ENCODE peak calls at places on chromosome 9, in nine cellular contexts. One of them, this sample, is unnamed.

GRCh38 chr9:99357575-99357974 is 135.5 kb downstream of the SEC61B start:
- DNase-seq in K562: no peak
- DNase-seq in ovary: no peak
- DNase-seq in HCT116: no peak
- DNase-seq in A549: no peak
- DNase-seq in testis: peak; percentile 45
- DNase-seq in HepG2: no peak
- DNase-seq in transverse colon: no peak
- DNase-seq in uterus: no peak
- DNase-seq in this sample: no peak

GRCh38 chr9:91285729-91286353 is 75.9 kb downstream of the AUH start:
- DNase-seq in K562: no peak
- DNase-seq in ovary: no peak
- DNase-seq in HCT116: no peak
- DNase-seq in A549: no peak
- DNase-seq in testis: no peak
- DNase-seq in HepG2: no peak
- DNase-seq in transverse colon: no peak
- DNase-seq in uterus: no peak
- DNase-seq in this sample: no peak

GRCh38 chr9:74721696-74722660 is 165.7 kb downstream of the TRPM6 start:
- DNase-seq in K562: no peak
- DNase-seq in ovary: no peak
- DNase-seq in HCT116: no peak
- DNase-seq in A549: no peak
- DNase-seq in testis: no peak
- DNase-seq in HepG2: peak; percentile 3
- DNase-seq in transverse colon: no peak
- DNase-seq in uterus: no peak
- DNase-seq in this sample: no peak

GRCh38 chr9:35905912-35906679 is at the start of gene HRCT1:
- DNase-seq in K562: no peak
- DNase-seq in ovary: peak; percentile 88
- DNase-seq in HCT116: peak; percentile 74
- DNase-seq in A549: peak; percentile 91
- DNase-seq in testis: peak; percentile 92
- DNase-seq in HepG2: peak; percentile 77
- DNase-seq in transverse colon: peak; percentile 95
- DNase-seq in uterus: peak; percentile 90
- DNase-seq in this sample: peak; percentile 88

GRCh38 chr9:112764344-112764743 is 13.8 kb downstream of the SNX30 start:
- DNase-seq in K562: peak; percentile 54
- DNase-seq in ovary: no peak
- DNase-seq in HCT116: no peak
- DNase-seq in A549: no peak
- DNase-seq in testis: peak; percentile 74
- DNase-seq in HepG2: peak; percentile 37
- DNase-seq in transverse colon: no peak
- DNase-seq in uterus: no peak
- DNase-seq in this sample: no peak

GRCh38 chr9:89346703-89347102 is 28.4 kb downstream of the SECISBP2 start:
- DNase-seq in K562: no peak
- DNase-seq in ovary: no peak
- DNase-seq in HCT116: no peak
- DNase-seq in A549: no peak
- DNase-seq in testis: no peak
- DNase-seq in HepG2: no peak
- DNase-seq in transverse colon: no peak
- DNase-seq in uterus: no peak
- DNase-seq in this sample: no peak

GRCh38 chr9:136075881-136076678 is 19.0 kb downstream of the NACC2 start:
- DNase-seq in K562: no peak
- DNase-seq in ovary: no peak
- DNase-seq in HCT116: no peak
- DNase-seq in A549: no peak
- DNase-seq in testis: no peak
- DNase-seq in HepG2: no peak
- DNase-seq in transverse colon: no peak
- DNase-seq in uterus: no peak
- DNase-seq in this sample: no peak

GRCh38 chr9:112097712-112098688 is 77.1 kb downstream of the SUSD1 start:
- DNase-seq in K562: peak; percentile 73
- DNase-seq in ovary: peak; percentile 55
- DNase-seq in HCT116: peak; percentile 62
- DNase-seq in A549: peak; percentile 76
- DNase-seq in testis: peak; percentile 78
- DNase-seq in HepG2: peak; percentile 33
- DNase-seq in transverse colon: peak; percentile 54
- DNase-seq in uterus: peak; percentile 53
- DNase-seq in this sample: peak; percentile 86

GRCh38 chr9:75161116-75161857 is 73.0 kb downstream of the OSTF1 start:
- DNase-seq in K562: no peak
- DNase-seq in ovary: no peak
- DNase-seq in HCT116: no peak
- DNase-seq in A549: no peak
- DNase-seq in testis: no peak
- DNase-seq in HepG2: no peak
- DNase-seq in transverse colon: no peak
- DNase-seq in uterus: no peak
- DNase-seq in this sample: no peak

GRCh38 chr9:20303066-20303465 is 319.2 kb downstream of the MLLT3 start:
- DNase-seq in K562: no peak
- DNase-seq in ovary: no peak
- DNase-seq in HCT116: no peak
- DNase-seq in A549: no peak
- DNase-seq in testis: no peak
- DNase-seq in HepG2: no peak
- DNase-seq in transverse colon: no peak
- DNase-seq in uterus: no peak
- DNase-seq in this sample: no peak

GRCh38 chr9:38039090-38039906 is 29.7 kb downstream of the SHB start:
- DNase-seq in K562: peak; percentile 64
- DNase-seq in ovary: no peak
- DNase-seq in HCT116: peak; percentile 42
- DNase-seq in A549: peak; percentile 58
- DNase-seq in testis: no peak
- DNase-seq in HepG2: no peak
- DNase-seq in transverse colon: no peak
- DNase-seq in uterus: no peak
- DNase-seq in this sample: no peak

GRCh38 chr9:29078063-29078660 is 1504.9 kb upstream of the C9orf72 start:
- DNase-seq in K562: no peak
- DNase-seq in ovary: no peak
- DNase-seq in HCT116: no peak
- DNase-seq in A549: peak; percentile 18
- DNase-seq in testis: no peak
- DNase-seq in HepG2: no peak
- DNase-seq in transverse colon: no peak
- DNase-seq in uterus: no peak
- DNase-seq in this sample: no peak

GRCh38 chr9:113369583-113370140 is 7.1 kb downstream of the HDHD3 start:
- DNase-seq in K562: no peak
- DNase-seq in ovary: no peak
- DNase-seq in HCT116: no peak
- DNase-seq in A549: no peak
- DNase-seq in testis: no peak
- DNase-seq in HepG2: no peak
- DNase-seq in transverse colon: no peak
- DNase-seq in uterus: no peak
- DNase-seq in this sample: peak; percentile 70

GRCh38 chr9:126377521-126377920 is 50.9 kb downstream of the MVB12B start:
- DNase-seq in K562: no peak
- DNase-seq in ovary: no peak
- DNase-seq in HCT116: no peak
- DNase-seq in A549: no peak
- DNase-seq in testis: no peak
- DNase-seq in HepG2: no peak
- DNase-seq in transverse colon: no peak
- DNase-seq in uterus: no peak
- DNase-seq in this sample: no peak

DNA sequence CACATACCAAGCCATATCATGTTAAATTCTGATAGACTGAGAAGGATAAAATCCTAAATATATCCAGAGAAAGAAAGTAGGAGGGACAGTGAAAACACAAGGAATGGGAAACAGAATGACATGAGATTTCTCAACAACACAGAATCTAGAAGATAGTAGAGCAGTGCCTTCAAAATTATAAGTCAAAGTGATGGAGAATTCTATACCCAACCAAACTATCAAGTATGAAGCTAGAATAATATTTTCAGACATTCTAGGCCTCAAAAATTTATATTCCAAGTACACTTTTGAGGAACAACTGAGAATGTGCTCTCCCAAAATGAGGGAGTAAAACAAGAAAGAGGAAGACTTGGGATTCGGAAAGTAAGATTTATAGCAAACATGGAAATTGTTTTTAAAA is 10.9 kb upstream of the TTLL11 start:
- DNase-seq in K562: no peak
- DNase-seq in ovary: no peak
- DNase-seq in HCT116: no peak
- DNase-seq in A549: no peak
- DNase-seq in testis: no peak
- DNase-seq in HepG2: no peak
- DNase-seq in transverse colon: no peak
- DNase-seq in uterus: no peak
- DNase-seq in this sample: no peak
- TF ChIP-seq POLR2A in K562: no peak
- TF ChIP-seq POLR2A in ovary: no peak
- TF ChIP-seq POLR2A in HCT116: no peak
- TF ChIP-seq POLR2A in A549: no peak
- TF ChIP-seq POLR2A in testis: no peak
- TF ChIP-seq POLR2A in HepG2: no peak
- TF ChIP-seq POLR2A in transverse colon: no peak
- TF ChIP-seq POLR2A in uterus: no peak
- TF ChIP-seq POLR2A in this sample: no peak

GRCh38 chr9:137247916-137248175 is 3.2 kb upstream of the STPG3 start:
- DNase-seq in K562: no peak
- DNase-seq in ovary: no peak
- DNase-seq in HCT116: no peak
- DNase-seq in A549: no peak
- DNase-seq in testis: no peak
- DNase-seq in HepG2: no peak
- DNase-seq in transverse colon: no peak
- DNase-seq in uterus: no peak
- DNase-seq in this sample: no peak
- H3K27ac ChIP-seq in K562: no peak overlapping the region
- H3K27ac ChIP-seq in ovary: no peak overlapping the region
- H3K27ac ChIP-seq in HCT116: no peak overlapping the region
- H3K27ac ChIP-seq in A549: no peak overlapping the region
- H3K27ac ChIP-seq in testis: no peak overlapping the region
- H3K27ac ChIP-seq in HepG2: no peak overlapping the region
- H3K27ac ChIP-seq in transverse colon: no peak overlapping the region
- H3K27ac ChIP-seq in uterus: no peak overlapping the region
- H3K27ac ChIP-seq in this sample: no peak overlapping the region

DNA sequence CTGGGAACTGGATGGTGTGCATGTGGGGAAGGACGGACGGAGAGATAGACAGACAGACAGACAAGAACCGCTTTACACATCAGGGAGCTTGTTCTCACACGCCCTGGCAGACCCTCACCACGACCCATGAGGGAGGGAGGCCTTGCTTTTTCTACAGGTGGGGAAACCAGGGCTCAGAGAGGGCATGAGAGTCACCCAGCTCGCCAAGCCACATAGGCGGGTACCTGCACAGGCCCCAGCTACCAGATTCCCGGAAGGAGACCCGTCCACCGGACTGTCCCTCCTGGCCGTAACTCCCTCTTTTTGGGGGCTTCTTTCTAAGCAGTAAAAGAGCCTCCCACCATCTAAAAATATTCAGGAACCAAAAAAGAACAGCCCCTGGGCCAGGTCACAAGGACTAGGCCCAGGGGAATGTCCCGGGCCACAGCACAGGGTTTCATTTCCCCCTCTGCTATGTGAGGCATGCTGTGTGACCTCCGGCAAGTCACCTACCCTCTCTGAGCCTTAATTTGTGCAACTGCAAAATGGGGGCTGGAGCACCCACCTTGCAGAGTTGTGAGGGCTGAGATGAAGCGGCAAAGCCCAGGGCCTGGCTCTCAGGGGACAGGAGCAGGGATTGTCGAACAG is 84.4 kb upstream of the SARDH start:
- DNase-seq in K562: no peak
- DNase-seq in ovary: no peak
- DNase-seq in HCT116: no peak
- DNase-seq in A549: no peak
- DNase-seq in testis: no peak
- DNase-seq in HepG2: no peak
- DNase-seq in transverse colon: no peak
- DNase-seq in uterus: no peak
- DNase-seq in this sample: no peak
- TF ChIP-seq POLR2A in K562: no peak
- TF ChIP-seq POLR2A in ovary: no peak
- TF ChIP-seq POLR2A in HCT116: no peak
- TF ChIP-seq POLR2A in A549: no peak
- TF ChIP-seq POLR2A in testis: no peak
- TF ChIP-seq POLR2A in HepG2: no peak
- TF ChIP-seq POLR2A in transverse colon: no peak
- TF ChIP-seq POLR2A in uterus: no peak
- TF ChIP-seq POLR2A in this sample: no peak

GRCh38 chr9:92468206-92468605 is 14.1 kb downstream of the ASPN start:
- DNase-seq in K562: no peak
- DNase-seq in ovary: no peak
- DNase-seq in HCT116: no peak
- DNase-seq in A549: no peak
- DNase-seq in testis: no peak
- DNase-seq in HepG2: no peak
- DNase-seq in transverse colon: no peak
- DNase-seq in uterus: no peak
- DNase-seq in this sample: no peak

GRCh38 chr9:92467511-92467910 is 14.8 kb downstream of the ASPN start:
- DNase-seq in K562: no peak
- DNase-seq in ovary: no peak
- DNase-seq in HCT116: no peak
- DNase-seq in A549: no peak
- DNase-seq in testis: no peak
- DNase-seq in HepG2: no peak
- DNase-seq in transverse colon: no peak
- DNase-seq in uterus: no peak
- DNase-seq in this sample: no peak

GRCh38 chr9:92463989-92464388 is 18.3 kb downstream of the ASPN start:
- DNase-seq in K562: no peak
- DNase-seq in ovary: no peak
- DNase-seq in HCT116: no peak
- DNase-seq in A549: peak; percentile 12
- DNase-seq in testis: no peak
- DNase-seq in HepG2: no peak
- DNase-seq in transverse colon: no peak
- DNase-seq in uterus: no peak
- DNase-seq in this sample: no peak

GRCh38 chr9:92467041-92467440 is 15.3 kb downstream of the ASPN start:
- DNase-seq in K562: no peak
- DNase-seq in ovary: no peak
- DNase-seq in HCT116: no peak
- DNase-seq in A549: no peak
- DNase-seq in testis: no peak
- DNase-seq in HepG2: no peak
- DNase-seq in transverse colon: no peak
- DNase-seq in uterus: no peak
- DNase-seq in this sample: peak; percentile 8

DNA sequence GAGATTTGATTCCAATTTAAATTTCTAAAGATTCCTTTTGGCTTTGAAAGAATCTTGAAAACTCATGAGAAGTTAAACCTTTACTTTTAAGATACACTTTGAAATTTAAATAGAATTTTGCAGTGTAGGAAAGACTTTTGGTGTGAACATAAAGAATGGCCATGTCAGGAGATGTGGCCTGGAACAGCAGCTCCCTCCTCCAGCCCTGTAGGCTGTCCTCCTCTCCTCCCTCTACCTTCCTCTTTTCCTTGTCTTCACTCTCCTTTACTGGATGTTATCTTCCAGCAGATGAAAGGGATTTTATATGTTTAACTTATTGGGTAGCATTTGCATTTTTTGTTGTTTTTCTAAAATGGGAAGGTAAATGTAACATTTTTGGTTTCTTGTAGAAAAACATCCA is 18.9 kb downstream of the ASPN start:
- DNase-seq in K562: no peak
- DNase-seq in ovary: no peak
- DNase-seq in HCT116: no peak
- DNase-seq in A549: no peak
- DNase-seq in testis: no peak
- DNase-seq in HepG2: no peak
- DNase-seq in transverse colon: no peak
- DNase-seq in uterus: no peak
- DNase-seq in this sample: no peak
- H3K27ac ChIP-seq in K562: no peak overlapping the region
- H3K27ac ChIP-seq in ovary: no peak overlapping the region
- H3K27ac ChIP-seq in HCT116: no peak overlapping the region
- H3K27ac ChIP-seq in A549: no peak overlapping the region
- H3K27ac ChIP-seq in testis: no peak overlapping the region
- H3K27ac ChIP-seq in HepG2: no peak overlapping the region
- H3K27ac ChIP-seq in transverse colon: peak overlapping the region; percentile 74
- H3K27ac ChIP-seq in uterus: peak overlapping the region; percentile 95
- H3K27ac ChIP-seq in this sample: no peak overlapping the region

This sample was measured in adrenal gland.